ENCODE peak calls at places on chromosome 4, in four cellular contexts. One of them, this sample, is unnamed.

GRCh38 chr4:150782311-150782710 is 200.4 kb downstream of the MAB21L2 start:
- DNase-seq in stimulated activated CD4-positive, alpha-beta T cell treated with anti-CD3 and anti-CD28 coated beads, Interleukin-15, amount 100 ng/mL, for 24 hours: no peak
- DNase-seq in GDM1: no peak
- DNase-seq in aorta: peak; percentile 46
- DNase-seq in this sample: no peak

GRCh38 chr4:139556735-139557505 is 901 bp upstream of the SETD7 start:
- DNase-seq in aorta: peak; percentile 73
- DNase-seq in GDM1: peak; percentile 39
- DNase-seq in stimulated activated CD4-positive, alpha-beta T cell treated with anti-CD3 and anti-CD28 coated beads, Interleukin-15, amount 100 ng/mL, for 24 hours: peak; percentile 71
- DNase-seq in this sample: peak; percentile 63

GRCh38 chr4:184382189-184382846 is 92.0 kb downstream of the IRF2 start:
- DNase-seq in aorta: no peak
- DNase-seq in GDM1: no peak
- DNase-seq in stimulated activated CD4-positive, alpha-beta T cell treated with anti-CD3 and anti-CD28 coated beads, Interleukin-15, amount 100 ng/mL, for 24 hours: no peak
- DNase-seq in this sample: no peak

GRCh38 chr4:85600501-85600900 is 125.6 kb downstream of the ARHGAP24 start:
- DNase-seq in GDM1: no peak
- DNase-seq in aorta: no peak
- DNase-seq in stimulated activated CD4-positive, alpha-beta T cell treated with anti-CD3 and anti-CD28 coated beads, Interleukin-15, amount 100 ng/mL, for 24 hours: no peak
- DNase-seq in this sample: no peak

GRCh38 chr4:78653655-78654054 is 102.1 kb downstream of the ANXA3 start:
- DNase-seq in GDM1: no peak
- DNase-seq in aorta: no peak
- DNase-seq in stimulated activated CD4-positive, alpha-beta T cell treated with anti-CD3 and anti-CD28 coated beads, Interleukin-15, amount 100 ng/mL, for 24 hours: no peak
- DNase-seq in this sample: no peak

GRCh38 chr4:19177616-19178015 is 1074.1 kb upstream of the SLIT2 start:
- DNase-seq in stimulated activated CD4-positive, alpha-beta T cell treated with anti-CD3 and anti-CD28 coated beads, Interleukin-15, amount 100 ng/mL, for 24 hours: no peak
- DNase-seq in GDM1: no peak
- DNase-seq in aorta: no peak
- DNase-seq in this sample: no peak

GRCh38 chr4:137394000-137394399 is 138.3 kb downstream of the PCDH18 start:
- DNase-seq in aorta: no peak
- DNase-seq in stimulated activated CD4-positive, alpha-beta T cell treated with anti-CD3 and anti-CD28 coated beads, Interleukin-15, amount 100 ng/mL, for 24 hours: no peak
- DNase-seq in GDM1: no peak
- DNase-seq in this sample: no peak

GRCh38 chr4:112370466-112370865 is 73.3 kb downstream of the ALPK1 start:
- DNase-seq in GDM1: no peak
- DNase-seq in aorta: no peak
- DNase-seq in stimulated activated CD4-positive, alpha-beta T cell treated with anti-CD3 and anti-CD28 coated beads, Interleukin-15, amount 100 ng/mL, for 24 hours: no peak
- DNase-seq in this sample: no peak

GRCh38 chr4:86855572-86855971 is 6.4 kb upstream of the SLC10A6 start:
- DNase-seq in stimulated activated CD4-positive, alpha-beta T cell treated with anti-CD3 and anti-CD28 coated beads, Interleukin-15, amount 100 ng/mL, for 24 hours: no peak
- DNase-seq in GDM1: no peak
- DNase-seq in aorta: no peak
- DNase-seq in this sample: no peak

GRCh38 chr4:160038560-160038959 is 935.7 kb downstream of the RAPGEF2 start:
- DNase-seq in GDM1: no peak
- DNase-seq in aorta: no peak
- DNase-seq in stimulated activated CD4-positive, alpha-beta T cell treated with anti-CD3 and anti-CD28 coated beads, Interleukin-15, amount 100 ng/mL, for 24 hours: no peak
- DNase-seq in this sample: no peak

GRCh38 chr4:174005422-174005821 is 278.0 kb downstream of the FBXO8 start:
- DNase-seq in aorta: no peak
- DNase-seq in GDM1: no peak
- DNase-seq in stimulated activated CD4-positive, alpha-beta T cell treated with anti-CD3 and anti-CD28 coated beads, Interleukin-15, amount 100 ng/mL, for 24 hours: no peak
- DNase-seq in this sample: no peak